ENCODE peak calls at places on chromosomes 5 and 9, in seven cellular contexts. B is BJ, D is neural crest cell, R is epithelial cell of esophagus, P is dorsolateral prefrontal cortex, N is astrocyte of the spinal cord, G is AG09309. A is an unnamed sample.
A peak's percentile ranks its signal among the peaks of the same experiment; 100 is the strongest.

GRCh38 chr5:20420991-20421595 is 433.1 kb upstream of the CDH18 start:
- DNase-seq in B (no peak), D (no peak), R (no peak), P (no peak), N (no peak), G (no peak), A (no peak)

GRCh38 chr9:13033959-13034695 is 245.4 kb downstream of the MPDZ start:
- DNase-seq in B (no peak), D (peak; percentile 70), R (peak; percentile 65), P (peak; percentile 63), N (peak; percentile 65), G (no peak), A (peak; percentile 48)

GRCh38 chr5:55440188-55440646 is 94.5 kb downstream of the PLPP1 start:
- DNase-seq in B (no peak), D (no peak), R (peak; percentile 29), P (no peak), N (peak; percentile 21), G (no peak), A (peak; percentile 46)

GRCh38 chr9:116073826-116074225 is 79.8 kb upstream of the PAPPA start:
- DNase-seq in B (no peak), D (no peak), R (peak; percentile 54), P (no peak), N (peak; percentile 89), G (peak; percentile 84), A (peak; percentile 81)

GRCh38 chr5:137264573-137264972 is 234.6 kb downstream of the SPOCK1 start:
- DNase-seq in B (peak; percentile 88), D (no peak), R (no peak), P (no peak), N (peak; percentile 67), G (peak; percentile 92), A (peak; percentile 89)

GRCh38 chr9:71895122-71895521 is 15.9 kb downstream of the ABHD17B start:
- DNase-seq in B (no peak), D (no peak), R (peak; percentile 72), P (no peak), N (no peak), G (no peak), A (no peak)

GRCh38 chr5:1004598-1005361 is 3.8 kb upstream of the NKD2 start:
- DNase-seq in B (no peak), D (peak; percentile 66), R (peak; percentile 41), P (peak; percentile 3), N (no peak), G (no peak), A (no peak)

GRCh38 chr9:79817469-79818004 is 245.8 kb downstream of the TLE4 start:
- DNase-seq in B (no peak), D (no peak), R (no peak), P (no peak), N (no peak), G (no peak), A (no peak)

GRCh38 chr5:82225525-82226172 is 52.5 kb downstream of the RPS23 start:
- DNase-seq in B (no peak), D (peak; percentile 79), R (peak; percentile 72), P (peak; percentile 59), N (peak; percentile 71), G (peak; percentile 13), A (peak; percentile 40)

GRCh38 chr9:14769235-14769580 is 46.7 kb upstream of the CER1 start:
- DNase-seq in B (no peak), D (no peak), R (peak; percentile 65), P (no peak), N (peak; percentile 37), G (no peak), A (peak; percentile 11)

DNA sequence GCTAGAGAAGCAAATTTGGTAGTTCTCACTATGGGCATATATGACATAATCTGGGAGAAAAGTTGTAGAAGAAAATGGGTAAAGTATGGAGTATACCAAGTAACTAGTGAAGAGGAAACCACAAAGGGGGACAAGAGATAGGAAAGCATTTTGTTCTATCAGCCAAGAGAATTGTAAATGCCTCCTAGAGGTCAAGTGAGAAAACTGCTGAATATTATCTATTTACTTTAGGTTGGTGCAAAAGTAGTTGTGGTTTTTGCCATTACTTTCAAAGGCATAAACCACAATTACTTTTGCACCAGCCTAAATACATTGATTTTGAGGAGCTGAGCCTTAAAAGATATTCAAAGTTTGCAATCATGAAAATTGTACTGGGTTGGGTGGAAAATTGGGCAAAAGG is 126.7 kb upstream of the GRHPR start:
- DNase-seq in B (no peak), D (no peak), R (no peak), P (no peak), N (no peak), G (no peak), A (no peak)
- TF ChIP-seq CTCF in B (no peak), D (peak; percentile 55), R (no peak), P (no peak), N (no peak), G (no peak), A (peak; percentile 60)

DNA sequence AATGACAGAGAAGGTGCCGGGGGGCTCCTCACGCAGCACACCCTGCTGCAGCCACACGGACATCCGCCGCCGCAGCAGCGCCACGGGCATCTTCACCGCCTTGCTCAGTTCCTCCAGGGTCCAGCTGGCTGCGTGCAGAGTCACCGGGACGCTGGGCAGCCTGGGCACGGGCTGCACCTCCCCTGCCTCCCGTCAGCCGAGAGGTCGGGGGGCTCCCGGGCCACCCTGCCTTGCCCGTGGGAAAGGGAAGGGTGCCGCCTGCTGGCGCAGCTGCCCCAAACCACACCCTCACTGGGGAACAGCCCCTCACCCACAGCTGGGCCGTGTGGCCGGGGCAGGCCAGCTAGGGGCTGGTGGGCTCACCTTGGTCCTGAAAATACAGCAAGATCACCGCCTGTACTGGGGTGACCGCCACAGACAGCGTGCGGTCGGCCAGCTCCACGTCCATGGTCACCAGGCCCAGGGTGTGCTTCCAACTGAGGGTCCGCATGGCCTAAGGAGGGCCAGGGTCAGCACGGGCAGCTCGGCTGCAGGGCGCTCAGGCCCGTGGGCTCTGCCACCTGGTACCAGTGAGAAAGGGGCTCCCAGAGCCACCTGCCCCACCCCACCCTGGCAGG is 3.6 kb upstream of the TMEM210 start:
- DNase-seq in B (no peak), D (no peak), R (no peak), P (no peak), N (no peak), G (no peak), A (no peak)
- TF ChIP-seq CTCF in B (no peak), D (no peak), R (no peak), P (no peak), N (peak; percentile 36), G (peak; percentile 28), A (peak; percentile 53)

GRCh38 chr9:34337404-34337803 is 8.0 kb downstream of the NUDT2 start:
- DNase-seq in B (no peak), D (no peak), R (peak; percentile 13), P (no peak), N (peak; percentile 12), G (no peak), A (no peak)
- TF ChIP-seq CTCF in B (peak; percentile 13), D (peak; percentile 35), R (peak; percentile 15), P (no peak), N (peak; percentile 36), G (peak; percentile 17), A (peak; percentile 46)

DNA sequence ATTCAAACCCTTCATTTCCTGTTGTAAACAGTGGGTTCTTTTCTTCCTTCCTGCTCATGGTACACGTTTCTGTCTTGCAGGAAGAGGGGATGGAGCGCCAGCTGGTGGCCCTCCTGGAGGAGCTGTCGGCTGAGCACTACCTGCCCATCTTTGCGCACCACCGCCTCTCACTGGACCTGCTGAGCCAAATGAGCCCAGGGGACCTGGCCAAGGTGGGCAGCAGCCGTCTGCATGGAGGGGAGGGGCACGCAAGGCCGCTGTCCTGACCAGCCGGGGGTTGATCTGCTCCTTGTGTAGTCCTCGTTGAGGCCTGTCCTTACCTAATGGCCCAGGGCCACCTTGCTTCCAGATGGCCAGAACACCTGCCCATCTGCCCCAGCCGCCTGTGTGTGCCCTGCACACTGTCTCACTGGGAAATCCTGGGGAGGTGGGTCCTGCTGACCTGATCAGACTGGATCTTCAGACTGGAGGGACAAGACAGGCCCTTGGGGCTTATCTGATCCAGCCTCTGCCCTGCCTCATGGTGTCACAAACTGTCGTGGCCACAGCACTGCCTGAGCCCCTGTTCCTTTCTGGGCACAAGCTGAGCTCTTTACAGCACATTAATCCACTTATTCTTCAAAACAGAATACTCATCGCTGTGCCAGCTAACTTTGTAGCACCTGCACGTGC is 44.7 kb downstream of the LRSAM1 start:
- DNase-seq in B (no peak), D (no peak), R (no peak), P (peak; percentile 65), N (no peak), G (no peak), A (no peak)
- TF ChIP-seq CTCF in B (peak; percentile 3), D (no peak), R (no peak), P (no peak), N (no peak), G (no peak), A (peak; percentile 30)

DNA sequence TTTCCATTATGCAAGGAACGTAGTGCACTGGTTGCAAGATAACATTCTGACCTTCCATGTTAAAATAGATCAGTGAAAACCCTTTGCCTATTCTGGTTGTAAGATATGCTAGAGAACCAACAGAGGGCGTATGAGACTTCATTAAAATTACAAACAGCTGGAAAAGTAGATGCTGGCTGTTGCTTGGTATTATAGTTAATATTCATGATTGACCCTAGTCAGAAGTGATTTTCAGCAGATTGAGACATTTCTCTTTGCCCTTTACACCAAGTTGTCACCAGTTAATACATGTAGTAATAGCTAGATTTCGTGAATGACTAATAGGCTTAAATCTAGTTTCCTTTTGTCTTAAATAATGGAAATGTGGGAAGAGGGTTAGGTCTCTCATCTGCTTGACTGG is 13.8 kb upstream of the FGF18 start:
- DNase-seq in B (no peak), D (no peak), R (peak; percentile 25), P (no peak), N (no peak), G (no peak), A (peak; percentile 36)
- TF ChIP-seq CTCF in B (peak; percentile 47), D (peak; percentile 53), R (peak; percentile 39), P (no peak), N (peak; percentile 45), G (peak; percentile 46), A (peak; percentile 73)

GRCh38 chr9:84781431-84781830 is 111.9 kb downstream of the NTRK2 start:
- DNase-seq in B (no peak), D (no peak), R (peak; percentile 43), P (no peak), N (peak; percentile 42), G (no peak), A (no peak)
- TF ChIP-seq CTCF in B (peak; percentile 31), D (peak; percentile 58), R (peak; percentile 39), P (peak; percentile 47), N (peak; percentile 44), G (peak; percentile 36), A (peak; percentile 80)

DNA sequence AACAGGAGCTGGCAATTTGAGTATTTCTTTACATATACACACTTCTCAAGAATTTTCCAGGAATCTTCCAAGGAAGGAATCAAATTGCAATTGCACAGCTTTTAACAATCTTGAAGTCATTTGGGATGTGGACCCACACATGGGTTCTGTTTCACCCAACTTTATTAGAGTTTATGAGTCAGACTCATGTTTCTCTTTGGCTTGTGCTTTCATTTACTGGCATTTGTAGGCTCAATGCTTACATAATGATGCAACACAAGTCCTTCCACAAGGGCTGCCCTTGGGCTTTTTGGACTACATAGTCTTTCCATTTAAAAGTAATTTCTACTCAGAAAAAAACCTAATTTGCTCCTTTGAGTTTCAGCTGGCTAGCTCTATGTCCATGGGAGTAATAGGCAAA is 4.6 kb upstream of the CDC37L1 start:
- DNase-seq in B (peak; percentile 99), D (no peak), R (peak; percentile 68), P (no peak), N (peak; percentile 86), G (peak; percentile 97), A (peak; percentile 95)
- TF ChIP-seq CTCF in B (peak; percentile 6), D (no peak), R (no peak), P (no peak), N (no peak), G (peak; percentile 4), A (no peak)

GRCh38 chr5:134732819-134733218 is 5.5 kb upstream of the CAMLG start:
- DNase-seq in B (no peak), D (no peak), R (no peak), P (no peak), N (no peak), G (no peak), A (no peak)
- TF ChIP-seq CTCF in B (no peak), D (no peak), R (no peak), P (no peak), N (no peak), G (no peak), A (no peak)

A was measured in HFFc6.